ENCODE peak calls at places on chromosomes 2 and 18, in ten cellular contexts. B is activated naive CD4-positive, alpha-beta T cell treated with anti-CD3 and anti-CD28 coated beads, Interleukin-2, amount 50 U/mL, for 72 hours; H is T-helper 9 cell; M is stimulated activated CD8-positive, alpha-beta memory T cell treated with anti-CD3 and anti-CD28 coated beads, Interleukin-4, amount 100 ng/mL, for 4 hours; F is fibroblast of lung; R is activated CD8-positive, alpha-beta memory T cell treated with anti-CD3 and anti-CD28 coated beads, Interleukin-2, amount 50 U/mL, for 48 hours; I is T-helper 2 cell; Y is LHCN-M2; D is fibroblast of villous mesenchyme; G is GM10248. E is an unnamed sample.

GRCh38 chr18:22223263-22223960 is 54.0 kb downstream of the GATA6 start:
- DNase-seq in B (no peak), H (no peak), M (no peak), F (peak; percentile 97), R (no peak), I (no peak), Y (no peak), D (peak; percentile 44), G (no peak), E (peak; percentile 10)

GRCh38 chr2:26850002-26850431 is 2.1 kb downstream of the DPYSL5 start:
- DNase-seq in B (no peak), H (no peak), M (no peak), F (no peak), R (no peak), I (no peak), Y (no peak), D (no peak), G (no peak), E (no peak)

GRCh38 chr18:63979409-63979908 is 9.6 kb downstream of the SERPINB8 start:
- DNase-seq in B (no peak), H (no peak), M (no peak), F (peak; percentile 69), R (no peak), I (peak; percentile 20), Y (peak; percentile 56), D (peak; percentile 71), G (peak; percentile 52), E (peak; percentile 36)

GRCh38 chr2:217960351-217960750 is 42.4 kb downstream of the TNS1 start:
- DNase-seq in B (no peak), H (no peak), M (no peak), F (no peak), R (no peak), I (no peak), Y (no peak), D (no peak), G (no peak), E (no peak)

GRCh38 chr2:212892193-212892592 is 259.2 kb downstream of the IKZF2 start:
- DNase-seq in B (no peak), H (no peak), M (no peak), F (peak; percentile 53), R (no peak), I (no peak), Y (peak; percentile 53), D (peak; percentile 58), G (no peak), E (no peak)

GRCh38 chr18:36519358-36519757 is 221.8 kb downstream of the FHOD3 start:
- DNase-seq in B (no peak), H (no peak), M (no peak), F (peak; percentile 79), R (no peak), I (no peak), Y (peak; percentile 83), D (no peak), G (no peak), E (no peak)

GRCh38 chr2:9735335-9735734 is 104.5 kb upstream of the YWHAQ start:
- DNase-seq in B (no peak), H (no peak), M (no peak), F (peak; percentile 26), R (no peak), I (no peak), Y (peak; percentile 13), D (no peak), G (no peak), E (peak; percentile 46)

GRCh38 chr2:201470821-201471731 is 19.5 kb downstream of the STRADB start:
- DNase-seq in B (no peak), H (no peak), M (no peak), F (peak; percentile 58), R (no peak), I (no peak), Y (peak; percentile 93), D (peak; percentile 11), G (no peak), E (no peak)

GRCh38 chr2:54866868-54867267 is 143.4 kb downstream of the EML6 start:
- DNase-seq in B (no peak), H (no peak), M (no peak), F (no peak), R (no peak), I (no peak), Y (no peak), D (no peak), G (peak; percentile 37), E (no peak)

GRCh38 chr18:11146947-11147345 is 2.4 kb downstream of the PIEZO2 start:
- DNase-seq in B (no peak), H (no peak), M (no peak), F (no peak), R (no peak), I (no peak), Y (no peak), D (no peak), G (no peak), E (no peak)

GRCh38 chr2:10267551-10268465 is 34.9 kb upstream of the HPCAL1 start:
- DNase-seq in B (peak; percentile 48), H (no peak), M (no peak), F (no peak), R (no peak), I (no peak), Y (no peak), D (no peak), G (no peak), E (no peak)

GRCh38 chr2:207231962-207232361 is 66.2 kb upstream of the KLF7 start:
- DNase-seq in B (no peak), H (no peak), M (no peak), F (peak; percentile 88), R (no peak), I (no peak), Y (no peak), D (peak; percentile 36), G (no peak), E (no peak)

GRCh38 chr2:45432406-45432805 is 178.7 kb downstream of the SRBD1 start:
- DNase-seq in B (no peak), H (no peak), M (no peak), F (no peak), R (no peak), I (no peak), Y (peak; percentile 66), D (no peak), G (no peak), E (no peak)

GRCh38 chr2:133666621-133667020 is 98.4 kb upstream of the NCKAP5 start:
- DNase-seq in B (no peak), H (no peak), M (no peak), F (no peak), R (no peak), I (no peak), Y (no peak), D (no peak), G (no peak), E (no peak)

GRCh38 chr18:47912343-47912742 is 18.1 kb downstream of the SMAD2 start:
- DNase-seq in B (no peak), H (no peak), M (no peak), F (no peak), R (no peak), I (no peak), Y (peak; percentile 34), D (no peak), G (no peak), E (peak; percentile 51)

GRCh38 chr2:100234141-100234540 is 88.2 kb downstream of the LONRF2 start:
- DNase-seq in B (no peak), H (no peak), M (no peak), F (peak; percentile 86), R (no peak), I (no peak), Y (no peak), D (no peak), G (no peak), E (no peak)

GRCh38 chr2:57720728-57721627 is 325.6 kb upstream of the VRK2 start:
- DNase-seq in B (no peak), H (no peak), M (no peak), F (peak; percentile 75), R (peak; percentile 54), I (no peak), Y (peak; percentile 73), D (peak; percentile 56), G (peak; percentile 65), E (peak; percentile 45)

GRCh38 chr2:220756653-220757052 is 815.5 kb downstream of the EPHA4 start:
- DNase-seq in B (no peak), H (no peak), M (no peak), F (no peak), R (no peak), I (no peak), Y (no peak), D (no peak), G (no peak), E (no peak)

GRCh38 chr2:47031909-47032668 is 116.5 kb upstream of the MCFD2 start:
- DNase-seq in B (no peak), H (no peak), M (no peak), F (no peak), R (no peak), I (no peak), Y (no peak), D (peak; percentile 50), G (no peak), E (no peak)

GRCh38 chr2:7971248-7971647 is 710.6 kb upstream of the ID2 start:
- DNase-seq in B (no peak), H (no peak), M (no peak), F (no peak), R (no peak), I (no peak), Y (no peak), D (no peak), G (no peak), E (no peak)

GRCh38 chr2:55718165-55719008 is 24.7 kb upstream of the PNPT1 start:
- DNase-seq in B (no peak), H (peak; percentile 14), M (no peak), F (peak; percentile 51), R (peak; percentile 56), I (no peak), Y (peak; percentile 64), D (peak; percentile 68), G (peak; percentile 63), E (peak; percentile 45)

GRCh38 chr2:111227716-111228141 is 107.0 kb downstream of the BCL2L11 start:
- DNase-seq in B (no peak), H (no peak), M (no peak), F (peak; percentile 90), R (no peak), I (no peak), Y (peak; percentile 77), D (peak; percentile 57), G (no peak), E (no peak)

GRCh38 chr2:42722328-42723190 is 41.4 kb downstream of the OXER1 start:
- DNase-seq in B (no peak), H (no peak), M (no peak), F (peak; percentile 95), R (no peak), I (no peak), Y (peak; percentile 67), D (peak; percentile 95), G (peak; percentile 70), E (peak; percentile 58)

GRCh38 chr18:33871363-33872025 is 293.5 kb downstream of the ASXL3 start:
- DNase-seq in B (no peak), H (no peak), M (no peak), F (peak; percentile 16), R (no peak), I (no peak), Y (no peak), D (no peak), G (no peak), E (no peak)

GRCh38 chr2:15942711-15943345 is 2.5 kb downstream of the MYCN start:
- DNase-seq in B (no peak), H (no peak), M (no peak), F (no peak), R (no peak), I (no peak), Y (no peak), D (no peak), G (no peak), E (no peak)

GRCh38 chr2:113281920-113282746 is 3.4 kb upstream of the PAX8 start:
- DNase-seq in B (no peak), H (no peak), M (no peak), F (peak; percentile 88), R (no peak), I (no peak), Y (peak; percentile 21), D (no peak), G (no peak), E (no peak)

GRCh38 chr2:120939595-120940318 is 204.1 kb downstream of the GLI2 start:
- DNase-seq in B (no peak), H (no peak), M (no peak), F (peak; percentile 94), R (no peak), I (no peak), Y (peak; percentile 78), D (peak; percentile 94), G (no peak), E (no peak)

GRCh38 chr2:104878863-104879512 is 25.1 kb downstream of the POU3F3 start:
- DNase-seq in B (no peak), H (no peak), M (no peak), F (no peak), R (no peak), I (no peak), Y (no peak), D (no peak), G (no peak), E (no peak)